ENCODE peak calls at places on chromosomes 13 and 19, in seven cellular contexts. S is CD8-positive, alpha-beta memory T cell; T is body of pancreas; M is keratinocyte; Q is tibial nerve; Y is Panc1; P is vagina. C is an unnamed sample. For H3K27me3, the result is how much of the 10 kb centered on the place peaks cover.

GRCh38 chr13:35714588-35714987 is 238.1 kb upstream of the MAB21L1 start:
- DNase-seq in S (no peak), M (no peak), T (no peak), P (no peak), Q (no peak), Y (no peak), C (peak)

GRCh38 chr13:80168089-80168850 is 172.7 kb downstream of the SPRY2 start:
- DNase-seq in P (no peak), T (no peak), S (no peak), Q (no peak), Y (no peak), M (no peak), C (no peak)

GRCh38 chr19:29587518-29587986 is 18.5 kb upstream of the POP4 start:
- DNase-seq in Q (no peak), S (peak), T (no peak), M (no peak), Y (no peak), P (no peak), C (no peak)

GRCh38 chr19:47740866-47741519 is 4.4 kb upstream of the NOP53 start:
- DNase-seq in T (no peak), P (no peak), Y (no peak), Q (no peak), S (no peak), M (no peak), C (no peak)

GRCh38 chr13:43963726-43964125 is 84.0 kb downstream of the LACC1 start:
- DNase-seq in M (no peak), Q (no peak), T (no peak), Y (no peak), S (no peak), P (no peak), C (no peak)

GRCh38 chr19:50003810-50004419 is 21.3 kb downstream of the VRK3 start:
- DNase-seq in M (peak), Q (peak), P (no peak), T (no peak), S (no peak), Y (peak), C (no peak)

GRCh38 chr19:2544576-2545415 is 68.9 kb downstream of the GADD45B start:
- DNase-seq in P (no peak), S (no peak), T (no peak), M (no peak), Q (no peak), Y (no peak), C (no peak)

GRCh38 chr13:109869312-109870237 is 83.2 kb upstream of the IRS2 start:
- DNase-seq in Q (no peak), Y (no peak), T (peak), P (peak), S (no peak), M (no peak), C (no peak)

GRCh38 chr13:27270594-27271520 is at the start of gene RASL11A:
- DNase-seq in P (no peak), Q (peak), T (peak), M (no peak), Y (no peak), S (peak), C (peak)

GRCh38 chr13:85528578-85529215 is 270.5 kb downstream of the SLITRK6 start:
- DNase-seq in M (no peak), Q (no peak), S (no peak), Y (no peak), P (no peak), T (no peak), C (no peak)

GRCh38 chr13:33367931-33368330 is 82.4 kb upstream of the STARD13 start:
- DNase-seq in Y (no peak), S (no peak), T (no peak), P (no peak), Q (no peak), M (no peak), C (no peak)

GRCh38 chr19:55379161-55379560 is 2.5 kb downstream of the TMEM190 start:
- DNase-seq in P (no peak), S (no peak), T (no peak), Q (no peak), M (no peak), Y (no peak), C (peak)

GRCh38 chr19:34066007-34066656 is 106.2 kb upstream of the LSM14A start:
- DNase-seq in P (no peak), Y (no peak), M (no peak), S (no peak), Q (no peak), T (no peak), C (no peak)

GRCh38 chr13:35797946-35798345 is 321.5 kb upstream of the MAB21L1 start:
- DNase-seq in M (no peak), Q (no peak), T (no peak), P (no peak), Y (no peak), S (no peak), C (no peak)

GRCh38 chr19:16645140-16645539 is 14.8 kb downstream of the SMIM7 start:
- DNase-seq in P (no peak), S (no peak), T (no peak), Y (no peak), M (no peak), Q (no peak), C (no peak)

GRCh38 chr13:83941669-83942335 is 59.5 kb upstream of the SLITRK1 start:
- DNase-seq in M (peak), P (no peak), T (no peak), S (no peak), Q (no peak), Y (no peak), C (peak)

GRCh38 chr19:29548483-29549085 is 22.8 kb downstream of the VSTM2B start:
- DNase-seq in Q (no peak), Y (no peak), T (no peak), P (no peak), M (no peak), S (no peak), C (no peak)

GRCh38 chr13:70366720-70367119 is 258.5 kb upstream of the KLHL1 start:
- DNase-seq in T (no peak), S (no peak), Y (no peak), Q (no peak), M (no peak), P (no peak), C (no peak)

GRCh38 chr13:79647518-79647917 is 166.6 kb downstream of the NDFIP2 start:
- DNase-seq in S (no peak), M (peak), Q (no peak), T (no peak), P (no peak), Y (no peak), C (no peak)

GRCh38 chr19:1183543-1184172 is 9.6 kb upstream of the SBNO2 start:
- DNase-seq in T (peak), M (no peak), Q (no peak), P (no peak), S (no peak), Y (no peak), C (no peak)

GRCh38 chr13:83819611-83820010 is 62.7 kb downstream of the SLITRK1 start:
- DNase-seq in M (no peak), Y (no peak), Q (no peak), T (no peak), P (no peak), S (no peak), C (no peak)

GRCh38 chr19:42052241-42052863 is 17.7 kb downstream of the GRIK5 start:
- DNase-seq in P (no peak), T (no peak), M (no peak), Q (no peak), Y (no peak), S (no peak), C (peak)

GRCh38 chr13:51935326-51936171 is 73.8 kb downstream of the CCDC70 start:
- DNase-seq in Y (no peak), M (no peak), T (peak), P (no peak), Q (no peak), S (no peak), C (peak)

GRCh38 chr19:6587998-6588507 is 2.9 kb downstream of the CD70 start:
- DNase-seq in M (no peak), Y (no peak), T (no peak), P (no peak), S (no peak), Q (no peak), C (no peak)

GRCh38 chr19:6589711-6590457 is 1.1 kb downstream of the CD70 start:
- DNase-seq in Q (no peak), T (no peak), Y (no peak), M (no peak), S (no peak), P (no peak), C (no peak)

GRCh38 chr19:6593651-6594416 is 2.9 kb upstream of the CD70 start:
- DNase-seq in P (no peak), Q (no peak), S (no peak), M (no peak), T (no peak), Y (no peak), C (no peak)

GRCh38 chr19:6588508-6589345 is 2.2 kb downstream of the CD70 start:
- DNase-seq in T (no peak), S (no peak), P (no peak), Q (no peak), Y (no peak), M (no peak), C (no peak)

DNA sequence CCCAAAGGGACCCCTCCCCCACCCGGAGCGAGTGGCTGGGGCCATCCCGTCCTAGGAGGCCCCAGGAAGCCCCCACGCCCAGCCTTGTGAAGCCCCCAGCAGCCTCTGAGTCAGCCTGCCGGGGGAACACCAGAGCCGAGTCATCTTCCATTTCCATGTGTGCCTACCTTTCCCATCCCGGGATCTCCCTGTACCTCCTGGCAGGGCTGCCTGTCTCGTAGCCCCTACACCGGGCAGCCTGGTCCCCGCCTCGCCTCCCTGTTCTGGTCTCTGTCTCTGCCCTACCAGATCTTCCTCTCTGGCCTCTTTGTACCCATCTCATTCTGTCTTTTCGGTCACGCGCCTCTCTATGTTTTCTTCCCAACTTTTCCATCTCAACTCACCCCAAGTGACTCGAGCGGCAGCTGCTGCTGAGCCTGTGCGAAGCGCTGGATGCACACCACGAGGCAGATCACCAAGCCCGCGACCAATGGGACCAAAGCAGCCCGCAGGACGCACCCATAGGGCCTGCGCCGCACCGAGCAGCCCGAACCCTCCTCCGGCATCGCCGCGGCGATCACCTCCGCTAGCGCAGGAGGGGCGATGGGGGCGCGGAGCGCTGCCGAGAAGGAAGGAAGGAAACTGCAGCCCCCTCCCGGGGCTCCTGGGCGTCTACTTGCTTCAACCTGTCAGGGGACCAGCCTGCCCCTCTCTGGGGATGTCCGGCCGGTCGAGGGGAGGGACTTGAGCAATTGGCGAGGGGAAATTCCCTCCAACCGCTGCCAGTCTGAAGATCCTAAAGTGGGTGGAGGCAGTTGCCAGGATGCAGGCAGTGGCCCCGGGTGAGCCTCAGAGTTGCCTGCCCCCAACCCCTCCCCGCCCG is at the start of gene CD70:
- DNase-seq in Q (no peak), M (no peak), Y (no peak), P (no peak), S (peak), T (no peak), C (peak)
- H3K27me3 ChIP-seq in Q (under half), M (half or more), Y (under half), P (under half), S (under half), T (under half), C (under half)

DNA sequence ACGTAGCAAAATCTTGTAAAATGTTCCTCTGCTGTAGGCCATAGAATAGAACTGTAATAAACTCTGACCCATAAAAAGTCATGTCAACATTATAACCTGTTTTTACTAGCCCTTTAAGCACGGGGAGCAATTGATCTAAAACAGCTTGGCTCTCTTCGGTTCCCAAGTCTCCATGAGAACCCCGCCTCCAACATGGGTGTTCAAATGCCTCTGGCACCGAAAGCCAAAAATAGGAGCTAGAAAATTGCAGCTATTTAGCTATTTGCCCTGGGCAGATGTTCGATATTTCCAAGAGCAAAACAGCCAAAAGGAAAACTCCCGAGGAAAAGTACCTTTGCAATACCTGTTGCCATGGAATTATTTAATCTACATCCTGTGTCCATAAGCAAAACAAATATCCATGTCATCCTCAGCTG is 563.1 kb downstream of the EFNB2 start:
- DNase-seq in S (no peak), P (no peak), T (no peak), Q (no peak), M (no peak), Y (no peak), C (no peak)
- H3K27ac ChIP-seq in S (no peak), P (no peak), T (no peak), Q (no peak), M (peak), Y (peak), C (no peak)

GRCh38 chr19:7866399-7867091 is 7.6 kb downstream of the PRR36 start:
- DNase-seq in P (no peak), S (no peak), M (no peak), Y (no peak), T (no peak), Q (no peak), C (no peak)

GRCh38 chr19:7868326-7868670 is 5.9 kb downstream of the PRR36 start:
- DNase-seq in T (no peak), Q (no peak), P (no peak), S (no peak), M (no peak), Y (no peak), C (peak)

GRCh38 chr19:7865262-7865911 is 8.8 kb downstream of the PRR36 start:
- DNase-seq in M (no peak), T (no peak), Y (no peak), P (no peak), Q (no peak), S (no peak), C (no peak)

GRCh38 chr19:7868671-7869452 is 5.3 kb downstream of the PRR36 start:
- DNase-seq in Q (peak), M (no peak), T (peak), S (peak), P (no peak), Y (no peak), C (peak)

GRCh38 chr19:7867092-7867844 is 6.9 kb downstream of the PRR36 start:
- DNase-seq in S (no peak), M (no peak), Q (no peak), Y (no peak), P (no peak), T (no peak), C (no peak)
- H3K27me3 ChIP-seq in S (under half), M (under half), Q (under half), Y (under half), P (under half), T (under half), C (under half)

DNA sequence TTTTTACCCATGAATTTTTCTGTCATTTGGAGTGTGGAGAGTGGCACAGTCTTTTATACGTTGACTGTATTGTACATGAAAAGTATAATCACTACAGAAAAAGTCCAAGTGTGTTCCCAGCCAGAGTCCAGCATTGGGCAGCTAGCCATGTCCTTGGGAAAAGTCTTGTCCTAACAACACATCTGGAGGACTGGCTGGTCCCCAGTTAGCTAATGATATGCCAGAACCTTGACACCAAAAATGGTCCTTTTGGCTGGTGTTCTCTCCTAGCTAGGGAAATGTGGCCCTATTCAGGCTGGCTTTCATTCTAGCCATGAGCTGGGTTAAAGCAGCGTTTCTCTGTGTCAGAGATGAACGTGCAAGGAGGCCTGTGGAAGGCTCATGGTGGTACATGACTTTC is 98.9 kb downstream of the ESD start:
- DNase-seq in P (no peak), T (peak), M (no peak), Y (no peak), Q (peak), S (no peak), C (no peak)
- H3K27ac ChIP-seq in P (no peak), T (no peak), M (no peak), Y (no peak), Q (no peak), S (no peak), C (no peak)

DNA sequence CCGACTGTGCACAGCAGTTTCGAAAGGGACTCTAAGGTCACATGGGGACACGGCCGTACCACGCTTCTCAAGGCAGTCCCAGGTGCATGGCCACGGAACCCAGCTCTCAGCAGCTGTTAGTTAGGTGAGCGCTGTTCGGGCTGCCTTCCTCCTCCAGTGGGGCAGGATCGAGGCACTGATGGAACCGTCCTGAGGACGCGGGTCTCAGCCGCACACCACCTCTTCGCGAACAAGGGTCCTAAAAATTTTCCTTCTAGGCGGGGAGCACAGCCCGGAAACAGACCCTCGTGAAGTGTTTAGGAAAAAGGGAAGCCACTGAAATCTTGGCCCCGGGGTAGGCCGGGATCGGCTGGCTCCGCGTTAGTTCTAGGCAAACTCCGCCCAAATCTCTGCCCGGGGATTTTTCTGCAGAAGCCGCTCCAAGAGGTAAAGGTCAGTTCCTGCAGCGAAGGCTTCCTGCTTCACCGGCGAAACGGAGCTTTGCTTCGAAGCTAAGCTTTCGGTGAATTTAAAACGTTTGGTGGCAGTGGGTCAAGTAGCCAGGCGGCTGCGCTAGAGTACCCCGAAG is 752 bp downstream of the GJB2 start:
- DNase-seq in Y (no peak), S (no peak), M (no peak), P (no peak), Q (no peak), T (peak), C (no peak)
- H3K27me3 ChIP-seq in Y (under half), S (half or more), M (under half), P (under half), Q (under half), T (under half), C (half or more)

GRCh38 chr13:44972956-44973581 is 16.2 kb downstream of the NUFIP1 start:
- DNase-seq in S (no peak), Q (no peak), M (no peak), Y (no peak), P (no peak), T (no peak), C (no peak)

GRCh38 chr13:44974056-44974798 is 15.0 kb downstream of the NUFIP1 start:
- DNase-seq in Y (no peak), S (no peak), P (no peak), M (no peak), Q (peak), T (no peak), C (no peak)

GRCh38 chr13:44976196-44976595 is 13.1 kb downstream of the NUFIP1 start:
- DNase-seq in Q (no peak), P (no peak), S (no peak), M (no peak), Y (no peak), T (no peak), C (no peak)

GRCh38 chr13:44976949-44977583 is 12.2 kb downstream of the NUFIP1 start:
- DNase-seq in S (no peak), P (no peak), Q (no peak), M (no peak), Y (no peak), T (peak), C (no peak)

DNA sequence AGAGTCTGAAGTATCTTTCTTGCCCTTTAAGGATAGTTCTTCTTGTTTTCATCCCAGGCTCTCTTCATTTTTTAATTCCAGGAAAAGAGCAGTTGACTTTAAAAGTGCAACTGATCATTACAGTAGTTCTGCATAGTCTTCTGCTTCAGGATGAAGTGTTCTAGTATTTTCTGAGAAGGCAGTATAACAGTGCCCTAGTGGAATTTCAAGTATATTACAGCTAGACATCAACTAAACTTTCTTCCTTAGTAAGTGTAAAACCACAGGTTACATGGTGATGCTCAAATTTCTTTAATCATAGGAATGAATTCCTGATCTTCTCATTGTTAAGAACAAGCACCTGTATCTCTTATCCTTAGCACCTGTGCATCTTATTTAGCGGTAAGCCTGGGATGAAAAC is 10.9 kb downstream of the NUFIP1 start:
- DNase-seq in M (no peak), T (no peak), S (no peak), Y (no peak), Q (no peak), P (no peak), C (no peak)
- H3K27ac ChIP-seq in M (no peak), T (no peak), S (no peak), Y (no peak), Q (no peak), P (no peak), C (no peak)

GRCh38 chr13:46213242-46213641 is 1.5 kb downstream of the LRRC63 start:
- DNase-seq in Q (no peak), M (no peak), P (no peak), Y (no peak), S (no peak), T (no peak), C (no peak)
- H3K27me3 ChIP-seq in Q (under half), M (under half), P (under half), Y (under half), S (under half), T (under half), C (under half)